ENCODE peak calls at places on chromosomes 13 and 19, in ten cellular contexts. Y is stomach, H is uterus, Z is endothelial cell of umbilical vein, K is tibial nerve, R is HCT116, I is thyroid gland, S is testis, P is A549, B is ovary. C is an unnamed sample.

GRCh38 chr19:45424191-45425058 is 708 bp upstream of the ERCC1 start:
- DNase-seq in P (peak; percentile 95), H (peak; percentile 59), K (no peak), R (peak; percentile 91), S (peak; percentile 53), Y (peak; percentile 62), I (peak; percentile 56), Z (peak; percentile 95), B (peak; percentile 63), C (no peak)

GRCh38 chr19:6026390-6026897 is 48.5 kb upstream of the RANBP3 start:
- DNase-seq in P (no peak), B (peak; percentile 13), I (no peak), Z (no peak), K (no peak), Y (no peak), H (no peak), R (no peak), S (no peak), C (no peak)

GRCh38 chr19:8302357-8302691 is 5.8 kb downstream of the CD320 start:
- DNase-seq in S (peak; percentile 63), B (peak; percentile 36), I (no peak), P (no peak), Y (peak; percentile 27), K (peak; percentile 14), H (peak; percentile 16), R (no peak), Z (no peak), C (no peak)

GRCh38 chr13:110226051-110226562 is 80.8 kb downstream of the COL4A1 start:
- DNase-seq in B (no peak), R (no peak), H (no peak), P (no peak), S (no peak), K (no peak), Y (no peak), Z (peak; percentile 65), I (no peak), C (no peak)

GRCh38 chr19:290539-291521 is at the start of gene PLPP2:
- DNase-seq in Z (no peak), R (no peak), Y (peak; percentile 93), S (peak; percentile 14), K (no peak), I (peak; percentile 61), P (peak; percentile 62), B (no peak), H (peak; percentile 39), C (no peak)

GRCh38 chr13:36912983-36913382 is 7.1 kb downstream of the SMAD9 start:
- DNase-seq in Y (no peak), B (no peak), P (no peak), S (no peak), I (no peak), H (no peak), K (no peak), Z (no peak), R (no peak), C (no peak)

GRCh38 chr13:30679483-30680330 is 55.6 kb upstream of the ALOX5AP start:
- DNase-seq in Z (peak; percentile 58), Y (no peak), B (no peak), H (no peak), P (peak; percentile 40), K (no peak), I (no peak), R (no peak), S (peak; percentile 53), C (no peak)

GRCh38 chr13:28568286-28568685 is 73.4 kb upstream of the FLT1 start:
- DNase-seq in S (peak; percentile 67), P (no peak), B (peak; percentile 37), Y (peak; percentile 54), I (peak; percentile 76), H (peak; percentile 17), Z (peak; percentile 49), R (no peak), K (no peak), C (no peak)

GRCh38 chr19:12789904-12790619 is 1.2 kb upstream of the JUNB start:
- DNase-seq in Z (peak; percentile 91), I (peak; percentile 98), P (peak; percentile 94), Y (peak; percentile 96), B (peak; percentile 99), S (peak; percentile 97), H (peak; percentile 98), R (peak; percentile 89), K (peak; percentile 93), C (peak; percentile 98)

GRCh38 chr19:952049-952679 is 26.3 kb downstream of the ARID3A start:
- DNase-seq in S (no peak), B (no peak), R (no peak), Y (no peak), P (no peak), H (no peak), K (no peak), Z (no peak), I (no peak), C (no peak)

GRCh38 chr19:5339950-5340636 is 519 bp downstream of the PTPRS start:
- DNase-seq in S (no peak), I (no peak), Y (no peak), P (no peak), H (no peak), R (no peak), K (no peak), B (peak; percentile 42), Z (peak; percentile 17), C (no peak)

GRCh38 chr19:1315470-1316166 is 29.9 kb downstream of the EFNA2 start:
- DNase-seq in H (peak; percentile 46), S (peak; percentile 67), R (peak; percentile 18), Y (peak; percentile 63), K (no peak), B (peak; percentile 78), I (peak; percentile 27), P (peak; percentile 52), Z (peak; percentile 31), C (no peak)

GRCh38 chr13:113491418-113491883 is 940 bp upstream of the DCUN1D2 start:
- DNase-seq in I (no peak), Y (peak; percentile 37), H (peak; percentile 42), K (no peak), S (peak; percentile 60), R (no peak), Z (peak; percentile 46), B (peak; percentile 70), P (peak; percentile 20), C (no peak)

GRCh38 chr13:76027131-76027530 is 391.0 kb downstream of the LMO7 start:
- DNase-seq in R (no peak), P (no peak), B (no peak), I (no peak), K (no peak), H (no peak), S (no peak), Y (no peak), Z (no peak), C (no peak)
- TF ChIP-seq POLR2A in R (no peak), P (no peak), B (no peak), I (no peak), K (no peak), H (no peak), S (no peak), Y (no peak), Z (no peak), C (no peak)

GRCh38 chr13:94800423-94800822 is 88.1 kb upstream of the SOX21 start:
- DNase-seq in P (no peak), B (no peak), Y (no peak), S (no peak), R (no peak), K (no peak), Z (no peak), I (no peak), H (no peak), C (no peak)
- TF ChIP-seq CTCF in P (no peak), B (no peak), Y (no peak), S (no peak), R (no peak), K (no peak), Z (no peak), I (no peak), H (no peak), C (no peak)

DNA sequence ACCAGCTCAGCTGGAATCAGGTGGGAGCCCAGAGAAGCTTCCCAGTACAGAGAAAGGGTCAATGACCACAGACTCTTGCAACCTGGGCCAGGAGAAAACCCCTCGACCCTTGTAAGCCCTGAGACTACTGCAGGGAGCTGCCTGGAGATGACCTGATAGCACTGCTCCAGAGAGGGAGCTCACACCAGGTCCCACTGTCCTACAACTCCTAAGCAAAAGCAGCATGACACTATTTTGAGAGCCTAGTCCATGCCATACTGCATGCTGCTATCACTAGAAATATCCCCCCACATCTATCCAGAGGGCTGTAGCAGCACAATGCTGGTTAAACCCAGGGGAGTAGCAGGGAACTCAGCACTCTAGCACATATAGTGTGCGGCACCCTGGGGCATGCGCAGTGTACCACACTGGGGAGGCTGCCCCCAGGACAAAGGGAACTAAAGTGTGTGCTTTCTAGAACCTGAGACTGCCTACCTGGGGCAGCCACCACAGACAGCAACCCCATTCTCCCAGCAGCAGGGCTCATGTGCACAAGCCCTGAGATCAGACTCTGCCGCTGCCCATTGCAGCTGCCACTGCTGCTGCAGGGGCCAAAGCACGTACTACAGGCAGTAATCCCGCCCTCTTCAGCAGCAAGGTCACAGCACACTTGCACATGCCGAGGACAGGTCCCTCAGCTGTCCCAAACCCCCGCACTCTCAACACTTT is 27.1 kb upstream of the N4BP2L1 start:
- DNase-seq in S (no peak), Z (no peak), R (no peak), H (no peak), K (no peak), B (no peak), Y (no peak), I (no peak), P (no peak), C (no peak)
- TF ChIP-seq POLR2A in S (no peak), Z (no peak), R (no peak), H (no peak), K (no peak), B (no peak), Y (no peak), I (no peak), P (no peak), C (no peak)

DNA sequence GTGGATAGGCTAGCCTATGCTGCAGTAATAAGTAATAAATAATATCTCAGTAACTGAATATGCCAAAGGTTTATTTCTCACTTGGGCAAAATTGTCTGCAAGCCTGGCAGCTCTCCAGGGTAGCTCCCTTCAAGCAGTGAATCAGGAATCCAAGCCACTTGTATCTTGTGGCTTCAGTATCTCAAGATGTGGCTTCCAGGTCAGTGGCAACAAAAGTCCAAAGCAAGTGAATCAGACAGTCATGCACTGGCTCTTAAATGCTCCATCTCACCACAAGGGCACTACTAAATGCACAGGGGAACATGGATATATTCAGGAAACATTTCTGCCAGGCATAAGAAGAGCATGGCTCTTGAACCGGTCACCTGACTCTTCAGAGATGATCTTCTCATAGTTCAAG is 126.3 kb downstream of the KCTD12 start:
- DNase-seq in S (peak; percentile 19), R (no peak), Y (no peak), K (no peak), H (no peak), I (no peak), B (no peak), P (no peak), Z (no peak), C (no peak)
- TF ChIP-seq CTCF in S (no peak), R (no peak), Y (no peak), K (no peak), H (no peak), I (no peak), B (no peak), P (no peak), Z (no peak), C (no peak)

GRCh38 chr19:41546386-41546789 is 29.6 kb upstream of the CEACAM21 start:
- DNase-seq in H (no peak), I (no peak), S (no peak), Z (no peak), P (no peak), R (no peak), K (no peak), Y (no peak), B (no peak), C (no peak)
- TF ChIP-seq POLR2A in H (no peak), I (no peak), S (no peak), Z (no peak), P (no peak), R (no peak), K (no peak), Y (no peak), B (no peak), C (no peak)

C was measured in vagina.